ENCODE peak calls at places on chromosome 7, in five cellular contexts. N is mesendoderm, H is IMR-90, E is neural progenitor cell, F is H9. P is an unnamed sample. For H3K4me1, the result is how much of the 10 kb centered on the place peaks cover.

GRCh38 chr7:156177396-156178055 is 365.3 kb upstream of the SHH start:
- DNase-seq in H (no peak), N (no peak), F (no peak), E (no peak), P (no peak)

GRCh38 chr7:151251926-151252835 is 3.7 kb upstream of the SMARCD3 start:
- DNase-seq in H (peak), E (peak), F (peak), N (peak), P (no peak)

GRCh38 chr7:31991406-31991805 is 78.8 kb downstream of the PDE1C start:
- DNase-seq in H (no peak), N (no peak), F (no peak), E (no peak), P (no peak)

GRCh38 chr7:107501593-107501992 is 31.7 kb downstream of the GPR22 start:
- DNase-seq in E (peak), N (peak), H (peak), F (no peak), P (peak)

GRCh38 chr7:43037531-43037930 is 74.9 kb upstream of the HECW1 start:
- DNase-seq in N (no peak), E (no peak), H (no peak), F (no peak), P (no peak)

GRCh38 chr7:44293561-44294324 is 31.7 kb downstream of the CAMK2B start:
- DNase-seq in F (peak), N (no peak), H (no peak), E (peak), P (no peak)

GRCh38 chr7:68246189-68246633 is 1249.6 kb downstream of the TYW1 start:
- DNase-seq in E (peak), H (no peak), N (peak), F (peak), P (peak)

GRCh38 chr7:17986826-17987225 is 40.8 kb downstream of the PRPS1L1 start:
- DNase-seq in H (peak), E (no peak), N (no peak), F (no peak), P (no peak)

DNA sequence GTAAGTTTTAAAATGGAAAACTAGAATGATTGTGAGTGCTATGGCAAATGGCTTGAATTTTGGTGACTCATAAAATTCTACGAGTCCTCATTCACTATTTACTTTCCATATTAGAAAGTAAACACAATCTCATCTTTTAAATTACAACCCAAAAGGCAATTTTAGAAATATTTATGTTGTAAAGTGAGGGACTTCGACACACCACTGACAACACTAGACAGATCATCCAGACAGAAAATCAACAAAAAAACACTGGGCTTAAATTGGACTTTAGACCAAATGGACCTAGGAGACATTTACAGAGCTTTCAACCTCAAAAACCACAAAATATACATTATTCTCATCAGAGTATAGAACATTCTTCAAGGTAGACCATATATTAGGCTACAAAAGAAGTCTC is 30.1 kb downstream of the ZNF277 start:
- DNase-seq in H (no peak), E (no peak), F (no peak), N (no peak), P (no peak)
- H3K4me1 ChIP-seq in H (under half), E (under half), F (under half), N (under half), P (under half)

GRCh38 chr7:94374721-94375120 is 20.0 kb upstream of the COL1A2 start:
- DNase-seq in F (no peak), N (no peak), H (no peak), E (no peak), P (no peak)

GRCh38 chr7:94376281-94376680 is 18.4 kb upstream of the COL1A2 start:
- DNase-seq in H (no peak), E (no peak), F (no peak), N (no peak), P (no peak)

GRCh38 chr7:94375713-94376112 is 19.0 kb upstream of the COL1A2 start:
- DNase-seq in H (peak), N (peak), F (no peak), E (no peak), P (no peak)

GRCh38 chr7:94375167-94375566 is 19.5 kb upstream of the COL1A2 start:
- DNase-seq in N (peak), F (peak), H (peak), E (peak), P (peak)

DNA sequence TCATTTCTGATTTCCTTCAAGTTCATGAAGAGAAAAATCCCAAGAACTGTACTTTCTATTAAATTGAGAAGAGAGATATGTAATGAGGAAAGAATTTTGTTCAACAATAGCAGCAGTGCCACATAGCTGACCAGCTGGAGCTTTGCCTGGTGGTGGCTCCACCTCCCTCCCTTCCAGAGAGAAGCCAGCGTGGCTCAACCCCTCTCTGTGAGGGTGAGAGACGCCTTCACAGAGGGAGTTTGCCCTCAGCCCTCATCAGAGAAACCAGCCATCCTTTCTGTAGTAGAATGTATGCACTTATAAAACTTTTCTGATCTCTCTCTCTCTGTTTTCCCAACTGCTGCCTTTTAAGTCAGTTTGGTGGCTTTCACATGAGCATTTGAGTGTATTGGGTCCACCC is 20.5 kb upstream of the COL1A2 start:
- DNase-seq in N (peak), E (peak), F (peak), H (peak), P (no peak)
- H3K9ac ChIP-seq in N (peak), E (no peak), F (no peak), H (peak), P (no peak)

GRCh38 chr7:2639151-2639993 is 7.6 kb downstream of the TTYH3 start:
- DNase-seq in F (no peak), N (no peak), E (no peak), H (no peak), P (no peak)

GRCh38 chr7:2637066-2637471 is 5.3 kb downstream of the TTYH3 start:
- DNase-seq in H (no peak), F (no peak), E (no peak), N (no peak), P (no peak)

GRCh38 chr7:2638224-2638991 is 6.6 kb downstream of the TTYH3 start:
- DNase-seq in E (no peak), H (peak), F (no peak), N (no peak), P (no peak)

GRCh38 chr7:2635810-2636701 is 4.3 kb downstream of the TTYH3 start:
- DNase-seq in F (no peak), N (no peak), E (no peak), H (no peak), P (no peak)

GRCh38 chr7:2637505-2638223 is 5.9 kb downstream of the TTYH3 start:
- DNase-seq in H (no peak), E (no peak), N (no peak), F (no peak), P (no peak)
- H3K4me1 ChIP-seq in H (half or more), E (under half), N (under half), F (under half), P (half or more)

GRCh38 chr7:66946545-66946944 is 25.5 kb downstream of the TMEM248 start:
- DNase-seq in N (no peak), H (no peak), E (no peak), F (no peak), P (no peak)
- H3K9ac ChIP-seq in N (no peak), H (no peak), E (no peak), F (no peak), P (no peak)

GRCh38 chr7:105512415-105512814 is 9.7 kb downstream of the PUS7 start:
- DNase-seq in E (no peak), N (no peak), F (no peak), H (no peak), P (no peak)

DNA sequence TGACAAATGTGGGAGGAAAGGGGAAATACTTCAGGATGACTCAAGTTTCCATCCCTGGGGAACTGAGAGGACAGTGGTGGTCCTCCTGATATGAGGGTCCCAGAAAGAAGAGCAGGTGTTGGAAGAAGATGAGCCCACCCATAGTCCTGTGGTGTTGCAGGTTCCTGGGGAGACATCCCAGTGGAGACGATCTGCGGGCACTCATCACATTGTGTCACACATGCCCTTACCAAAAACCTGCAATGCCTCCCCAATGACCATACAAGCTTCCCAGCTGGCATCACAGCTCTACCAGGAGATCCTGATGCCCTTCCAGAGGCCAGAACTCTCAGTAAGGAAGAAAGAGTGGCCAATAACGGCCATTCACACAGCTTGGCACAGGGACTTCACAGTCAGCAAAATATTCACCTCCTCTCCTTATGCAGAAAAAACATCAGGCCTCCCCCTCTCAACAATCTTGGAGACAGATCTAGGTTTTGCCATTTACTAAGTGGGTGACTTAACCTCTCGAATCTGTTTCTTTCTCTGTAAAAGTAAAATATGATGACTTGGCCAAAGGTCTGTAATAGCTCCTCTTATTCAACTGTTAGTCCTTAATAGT is 9.0 kb downstream of the PUS7 start:
- DNase-seq in E (no peak), F (no peak), H (no peak), N (no peak), P (no peak)
- H3K4me1 ChIP-seq in E (under half), F (under half), H (under half), N (under half), P (under half)